ENCODE peak calls at places on chromosomes 3 and 15, in five cellular contexts. A, Y, V, S and L are unnamed samples.

GRCh38 chr3:4355401-4356224 is 52.4 kb downstream of the SETMAR start:
- DNase-seq in A (no peak), Y (no peak), V (no peak), S (peak; percentile 64), L (no peak)

GRCh38 chr15:38389924-38390542 is 63.9 kb upstream of the FAM98B start:
- DNase-seq in A (peak; percentile 64), Y (peak; percentile 29), V (no peak), S (peak; percentile 9), L (peak; percentile 17)

GRCh38 chr15:80426316-80426715 is 22.1 kb downstream of the ARNT2 start:
- DNase-seq in A (no peak), Y (no peak), V (no peak), S (no peak), L (no peak)

GRCh38 chr3:184332370-184333090 is 4.9 kb upstream of the FAM131A start:
- DNase-seq in A (no peak), Y (no peak), V (no peak), S (no peak), L (no peak)

GRCh38 chr15:66850078-66850991 is 148.3 kb downstream of the SMAD6 start:
- DNase-seq in A (no peak), Y (no peak), V (no peak), S (no peak), L (no peak)

GRCh38 chr3:45852828-45853227 is 10.9 kb upstream of the LZTFL1 start:
- DNase-seq in A (no peak), Y (no peak), V (no peak), S (no peak), L (no peak)

GRCh38 chr15:88956906-88957305 is 43.7 kb upstream of the MFGE8 start:
- DNase-seq in A (no peak), Y (no peak), V (no peak), S (no peak), L (no peak)

GRCh38 chr15:58958811-58959210 is 25.3 kb upstream of the SLTM start:
- DNase-seq in A (no peak), Y (no peak), V (no peak), S (no peak), L (no peak)

GRCh38 chr15:55530861-55531313 is 22.9 kb upstream of the DNAAF4 start:
- DNase-seq in A (peak; percentile 15), Y (no peak), V (no peak), S (no peak), L (no peak)

GRCh38 chr3:69273895-69274294 is 112.0 kb downstream of the FRMD4B start:
- DNase-seq in A (no peak), Y (no peak), V (no peak), S (no peak), L (no peak)

GRCh38 chr15:38012894-38013293 is 78.5 kb downstream of the TMCO5A start:
- DNase-seq in A (no peak), Y (no peak), V (no peak), S (no peak), L (no peak)

GRCh38 chr3:30628931-30629590 is 22.7 kb downstream of the TGFBR2 start:
- DNase-seq in A (no peak), Y (no peak), V (no peak), S (no peak), L (no peak)

GRCh38 chr3:194472290-194472920 is 14.4 kb downstream of the ATP13A3 start:
- DNase-seq in A (peak; percentile 49), Y (no peak), V (no peak), S (peak; percentile 78), L (peak; percentile 66)

GRCh38 chr3:129592362-129593150 is 13.9 kb downstream of the PLXND1 start:
- DNase-seq in A (no peak), Y (no peak), V (peak; percentile 91), S (no peak), L (no peak)

GRCh38 chr3:69444980-69445379 is 59.1 kb upstream of the FRMD4B start:
- DNase-seq in A (no peak), Y (no peak), V (no peak), S (no peak), L (no peak)